ENCODE peak calls at places on chromosomes 3 and 15, in ten cellular contexts. Q, N, I, M, X, E, S, P, C and T are unnamed samples.

GRCh38 chr3:188867691-188868090 is 304.1 kb upstream of the TPRG1 start:
- DNase-seq in Q (no peak), N (no peak), I (no peak), M (no peak), X (no peak), E (no peak), S (no peak), P (no peak), C (no peak), T (peak; percentile 44)

GRCh38 chr3:109369510-109369909 is 32.2 kb upstream of the DPPA4 start:
- DNase-seq in Q (peak; percentile 26), N (no peak), I (no peak), M (no peak), X (no peak), E (no peak), S (no peak), P (no peak), C (no peak), T (no peak)

GRCh38 chr3:173397161-173398110 is at the start of gene NLGN1:
- DNase-seq in Q (peak; percentile 70), N (peak; percentile 83), I (peak; percentile 59), M (peak; percentile 61), X (peak; percentile 2), E (peak; percentile 78), S (peak; percentile 74), P (peak; percentile 15), C (no peak), T (peak; percentile 45)

GRCh38 chr15:98942966-98943584 is 64.5 kb downstream of the PGPEP1L start:
- DNase-seq in Q (no peak), N (no peak), I (no peak), M (no peak), X (no peak), E (no peak), S (no peak), P (no peak), C (no peak), T (no peak)

GRCh38 chr15:100772478-100773378 is 106.9 kb upstream of the ALDH1A3 start:
- DNase-seq in Q (peak; percentile 33), N (no peak), I (no peak), M (peak; percentile 23), X (no peak), E (peak; percentile 73), S (no peak), P (no peak), C (peak; percentile 36), T (no peak)

GRCh38 chr3:152769523-152769922 is 65.4 kb upstream of the P2RY1 start:
- DNase-seq in Q (peak; percentile 10), N (no peak), I (no peak), M (peak; percentile 24), X (no peak), E (no peak), S (no peak), P (peak; percentile 79), C (no peak), T (no peak)

GRCh38 chr3:134323966-134324962 is 50.0 kb downstream of the AMOTL2 start:
- DNase-seq in Q (no peak), N (no peak), I (no peak), M (no peak), X (no peak), E (no peak), S (no peak), P (no peak), C (no peak), T (no peak)

GRCh38 chr15:89136818-89137772 is 48.8 kb downstream of the ABHD2 start:
- DNase-seq in Q (no peak), N (peak; percentile 70), I (no peak), M (peak; percentile 7), X (peak; percentile 22), E (no peak), S (peak; percentile 43), P (no peak), C (no peak), T (no peak)

GRCh38 chr15:50786871-50787270 is 21.4 kb upstream of the SPPL2A start:
- DNase-seq in Q (no peak), N (peak; percentile 11), I (no peak), M (no peak), X (no peak), E (no peak), S (no peak), P (peak; percentile 32), C (no peak), T (no peak)

GRCh38 chr3:156728267-156728985 is 54.0 kb downstream of the TIPARP start:
- DNase-seq in Q (no peak), N (no peak), I (no peak), M (peak; percentile 77), X (no peak), E (no peak), S (no peak), P (peak; percentile 88), C (no peak), T (no peak)

GRCh38 chr3:184039414-184039813 is 7.9 kb downstream of the HTR3D start:
- DNase-seq in Q (no peak), N (peak; percentile 4), I (no peak), M (peak; percentile 70), X (no peak), E (no peak), S (no peak), P (peak; percentile 92), C (no peak), T (no peak)

GRCh38 chr3:126124148-126124868 is 40.4 kb upstream of the SLC41A3 start:
- DNase-seq in Q (no peak), N (no peak), I (no peak), M (no peak), X (no peak), E (peak; percentile 83), S (peak; percentile 3), P (no peak), C (no peak), T (no peak)

GRCh38 chr3:184380210-184380626 is 364 bp downstream of the CHRD start:
- DNase-seq in Q (no peak), N (peak; percentile 31), I (peak; percentile 46), M (peak; percentile 30), X (no peak), E (peak; percentile 91), S (peak; percentile 80), P (no peak), C (no peak), T (no peak)

GRCh38 chr3:45596290-45596791 is 1.8 kb downstream of the LIMD1 start:
- DNase-seq in Q (no peak), N (no peak), I (no peak), M (no peak), X (peak; percentile 44), E (no peak), S (no peak), P (no peak), C (no peak), T (no peak)

GRCh38 chr3:45597166-45597565 is 2.6 kb downstream of the LIMD1 start:
- DNase-seq in Q (peak; percentile 42), N (peak; percentile 46), I (no peak), M (peak; percentile 81), X (peak; percentile 20), E (no peak), S (no peak), P (no peak), C (peak; percentile 28), T (peak; percentile 73)

GRCh38 chr3:45599424-45599886 is 4.9 kb downstream of the LIMD1 start:
- DNase-seq in Q (no peak), N (no peak), I (no peak), M (no peak), X (peak; percentile 46), E (no peak), S (no peak), P (no peak), C (peak; percentile 46), T (no peak)

GRCh38 chr3:45595364-45596154 is 1.0 kb downstream of the LIMD1 start:
- DNase-seq in Q (no peak), N (no peak), I (peak; percentile 56), M (peak; percentile 59), X (no peak), E (peak; percentile 35), S (peak; percentile 67), P (no peak), C (no peak), T (no peak)

GRCh38 chr3:45597581-45597980 is 3.0 kb downstream of the LIMD1 start:
- DNase-seq in Q (no peak), N (no peak), I (no peak), M (no peak), X (no peak), E (no peak), S (no peak), P (no peak), C (no peak), T (no peak)
- H3K4me3 ChIP-seq in Q (peak overlapping the region; percentile 22), N (peak overlapping the region; percentile 26), I (peak overlapping the region; percentile 64), M (peak overlapping the region; percentile 69), X (peak overlapping the region; percentile 72), E (peak overlapping the region; percentile 81), S (peak overlapping the region; percentile 84), P (no peak overlapping the region), C (no peak overlapping the region), T (peak overlapping the region; percentile 12)

DNA sequence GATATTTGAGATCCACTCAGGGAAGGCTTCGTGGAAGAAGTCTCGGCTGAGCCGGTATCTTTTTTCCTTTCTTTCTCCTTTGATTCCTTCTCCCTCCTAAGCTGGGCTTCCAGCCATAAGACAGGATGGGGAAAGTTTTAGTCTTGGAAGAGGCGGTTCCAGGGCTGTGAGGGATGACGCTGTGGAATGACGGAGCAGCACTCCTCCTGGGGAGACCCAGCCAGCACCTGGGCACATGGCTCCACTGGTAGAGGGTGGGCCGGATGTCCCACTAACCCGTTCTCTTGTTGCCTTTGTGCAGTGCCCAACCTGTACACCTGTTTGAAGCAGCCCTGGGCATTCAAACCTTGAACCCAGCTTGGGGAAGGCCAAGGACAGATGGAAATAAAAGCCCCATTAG is 43.3 kb upstream of the FAM107A start:
- DNase-seq in Q (no peak), N (no peak), I (no peak), M (no peak), X (no peak), E (no peak), S (no peak), P (no peak), C (no peak), T (no peak)
- H3K4me3 ChIP-seq in Q (no peak overlapping the region), N (no peak overlapping the region), I (no peak overlapping the region), M (no peak overlapping the region), X (no peak overlapping the region), E (no peak overlapping the region), S (no peak overlapping the region), P (no peak overlapping the region), C (no peak overlapping the region), T (no peak overlapping the region)

GRCh38 chr15:31393441-31394091 is 66.9 kb downstream of the KLF13 start:
- DNase-seq in Q (peak; percentile 61), N (no peak), I (no peak), M (no peak), X (no peak), E (no peak), S (peak; percentile 15), P (no peak), C (no peak), T (no peak)
- H3K4me3 ChIP-seq in Q (peak overlapping the region; percentile 11), N (no peak overlapping the region), I (no peak overlapping the region), M (no peak overlapping the region), X (no peak overlapping the region), E (no peak overlapping the region), S (no peak overlapping the region), P (no peak overlapping the region), C (no peak overlapping the region), T (no peak overlapping the region)

DNA sequence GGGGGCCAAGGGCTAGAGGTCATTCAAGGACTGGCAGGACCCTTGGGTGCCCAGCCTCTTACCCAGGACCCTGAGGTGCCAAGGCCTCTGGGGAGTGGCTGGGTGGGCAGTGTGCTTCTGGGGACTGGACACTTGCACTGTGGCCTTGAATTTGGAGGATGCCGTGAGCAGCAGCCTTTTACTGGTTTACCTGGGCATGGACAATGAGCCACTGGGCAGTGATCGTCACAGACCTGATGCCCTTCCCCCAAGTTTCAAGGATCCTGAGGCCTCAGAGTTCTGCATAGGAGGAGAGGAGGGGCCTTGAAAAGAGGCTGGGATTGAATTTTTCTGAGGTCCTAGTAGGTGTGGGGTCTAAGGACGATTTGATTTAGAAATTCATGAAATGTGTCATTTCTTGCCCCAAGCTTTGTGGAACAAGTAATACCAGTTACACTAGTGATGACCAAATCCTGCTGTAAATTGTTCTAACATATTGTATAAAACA is 146.1 kb upstream of the TPM1 start:
- DNase-seq in Q (no peak), N (no peak), I (peak; percentile 74), M (no peak), X (no peak), E (no peak), S (no peak), P (peak; percentile 97), C (no peak), T (no peak)
- H3K4me3 ChIP-seq in Q (no peak overlapping the region), N (no peak overlapping the region), I (peak overlapping the region; percentile 47), M (no peak overlapping the region), X (no peak overlapping the region), E (peak overlapping the region; percentile 18), S (peak overlapping the region; percentile 21), P (no peak overlapping the region), C (no peak overlapping the region), T (no peak overlapping the region)